ENCODE peak calls at places on chromosome 18, in six cellular contexts. One of them, this sample, is unnamed.

GRCh38 chr18:76943542-76944339 is 121.4 kb downstream of the ZNF236 start:
- DNase-seq in IMR-90: peak; percentile 85
- DNase-seq in left ventricle myocardium inferior: no peak
- DNase-seq in body of pancreas: no peak
- DNase-seq in thoracic aorta: no peak
- DNase-seq in left lung: peak; percentile 73
- DNase-seq in this sample: peak; percentile 39

GRCh38 chr18:65516209-65516608 is 234.6 kb upstream of the CDH7 start:
- DNase-seq in body of pancreas: no peak
- DNase-seq in left lung: no peak
- DNase-seq in thoracic aorta: no peak
- DNase-seq in left ventricle myocardium inferior: no peak
- DNase-seq in IMR-90: no peak
- DNase-seq in this sample: no peak

GRCh38 chr18:36942264-36942663 is 113.3 kb downstream of the KIAA1328 start:
- DNase-seq in left lung: no peak
- DNase-seq in thoracic aorta: no peak
- DNase-seq in left ventricle myocardium inferior: no peak
- DNase-seq in body of pancreas: no peak
- DNase-seq in IMR-90: peak; percentile 53
- DNase-seq in this sample: peak; percentile 13

GRCh38 chr18:22505136-22505535 is 87.4 kb upstream of the CTAGE1 start:
- DNase-seq in thoracic aorta: no peak
- DNase-seq in body of pancreas: no peak
- DNase-seq in left ventricle myocardium inferior: no peak
- DNase-seq in IMR-90: peak; percentile 32
- DNase-seq in left lung: no peak
- DNase-seq in this sample: peak; percentile 6

GRCh38 chr18:55241016-55241415 is 281.8 kb upstream of the CCDC68 start:
- DNase-seq in left lung: no peak
- DNase-seq in thoracic aorta: no peak
- DNase-seq in body of pancreas: no peak
- DNase-seq in left ventricle myocardium inferior: no peak
- DNase-seq in IMR-90: no peak
- DNase-seq in this sample: no peak

GRCh38 chr18:53861185-53861584 is 363.3 kb downstream of the MBD2 start:
- DNase-seq in thoracic aorta: no peak
- DNase-seq in body of pancreas: no peak
- DNase-seq in left lung: no peak
- DNase-seq in left ventricle myocardium inferior: no peak
- DNase-seq in IMR-90: peak; percentile 1
- DNase-seq in this sample: no peak

GRCh38 chr18:2171840-2172625 is 399.3 kb downstream of the METTL4 start:
- DNase-seq in left ventricle myocardium inferior: no peak
- DNase-seq in thoracic aorta: no peak
- DNase-seq in left lung: no peak
- DNase-seq in IMR-90: no peak
- DNase-seq in body of pancreas: no peak
- DNase-seq in this sample: no peak

GRCh38 chr18:53426656-53427055 is 797.8 kb downstream of the MBD2 start:
- DNase-seq in left lung: no peak
- DNase-seq in body of pancreas: no peak
- DNase-seq in thoracic aorta: no peak
- DNase-seq in left ventricle myocardium inferior: no peak
- DNase-seq in IMR-90: no peak
- DNase-seq in this sample: no peak

GRCh38 chr18:8366656-8367055 is 242.6 kb upstream of the RAB12 start:
- DNase-seq in body of pancreas: peak; percentile 42
- DNase-seq in IMR-90: no peak
- DNase-seq in thoracic aorta: no peak
- DNase-seq in left lung: no peak
- DNase-seq in left ventricle myocardium inferior: no peak
- DNase-seq in this sample: no peak

GRCh38 chr18:8479826-8480225 is 129.4 kb upstream of the RAB12 start:
- DNase-seq in left ventricle myocardium inferior: no peak
- DNase-seq in left lung: no peak
- DNase-seq in IMR-90: no peak
- DNase-seq in body of pancreas: no peak
- DNase-seq in thoracic aorta: no peak
- DNase-seq in this sample: no peak

GRCh38 chr18:50687491-50687890 is 127.6 kb downstream of the MAPK4 start:
- DNase-seq in IMR-90: no peak
- DNase-seq in body of pancreas: peak; percentile 15
- DNase-seq in left ventricle myocardium inferior: no peak
- DNase-seq in left lung: peak; percentile 67
- DNase-seq in thoracic aorta: no peak
- DNase-seq in this sample: no peak

GRCh38 chr18:50044402-50044801 is 150.5 kb downstream of the MYO5B start:
- DNase-seq in thoracic aorta: no peak
- DNase-seq in left ventricle myocardium inferior: no peak
- DNase-seq in body of pancreas: peak; percentile 12
- DNase-seq in left lung: no peak
- DNase-seq in IMR-90: no peak
- DNase-seq in this sample: no peak

GRCh38 chr18:32956591-32957310 is 183.9 kb upstream of the KLHL14 start:
- DNase-seq in thoracic aorta: no peak
- DNase-seq in left ventricle myocardium inferior: no peak
- DNase-seq in IMR-90: peak; percentile 18
- DNase-seq in body of pancreas: peak; percentile 11
- DNase-seq in left lung: no peak
- DNase-seq in this sample: peak; percentile 4

GRCh38 chr18:1002653-1003178 is 98.0 kb downstream of the ADCYAP1 start:
- DNase-seq in left lung: no peak
- DNase-seq in thoracic aorta: no peak
- DNase-seq in body of pancreas: no peak
- DNase-seq in IMR-90: no peak
- DNase-seq in left ventricle myocardium inferior: no peak
- DNase-seq in this sample: no peak

GRCh38 chr18:67517224-67517765 is 775 bp upstream of the DSEL start:
- DNase-seq in left lung: peak; percentile 34
- DNase-seq in thoracic aorta: no peak
- DNase-seq in left ventricle myocardium inferior: peak; percentile 20
- DNase-seq in body of pancreas: peak; percentile 25
- DNase-seq in IMR-90: peak; percentile 25
- DNase-seq in this sample: no peak

GRCh38 chr18:59051470-59052165 is 88.1 kb upstream of the SEC11C start:
- DNase-seq in thoracic aorta: peak; percentile 67
- DNase-seq in left ventricle myocardium inferior: no peak
- DNase-seq in body of pancreas: peak; percentile 22
- DNase-seq in left lung: no peak
- DNase-seq in IMR-90: no peak
- DNase-seq in this sample: no peak

GRCh38 chr18:32056613-32057358 is 34.9 kb upstream of the RNF138 start:
- DNase-seq in IMR-90: no peak
- DNase-seq in thoracic aorta: no peak
- DNase-seq in left lung: no peak
- DNase-seq in body of pancreas: no peak
- DNase-seq in left ventricle myocardium inferior: no peak
- DNase-seq in this sample: no peak

GRCh38 chr18:13375302-13376255 is 157.0 kb downstream of the LDLRAD4 start:
- DNase-seq in left lung: peak; percentile 76
- DNase-seq in body of pancreas: peak; percentile 37
- DNase-seq in left ventricle myocardium inferior: peak; percentile 64
- DNase-seq in thoracic aorta: peak; percentile 79
- DNase-seq in IMR-90: peak; percentile 91
- DNase-seq in this sample: peak; percentile 42

GRCh38 chr18:49031511-49032188 is 80.9 kb upstream of the SMAD7 start:
- DNase-seq in body of pancreas: no peak
- DNase-seq in IMR-90: no peak
- DNase-seq in left lung: peak; percentile 59
- DNase-seq in left ventricle myocardium inferior: no peak
- DNase-seq in thoracic aorta: no peak
- DNase-seq in this sample: no peak

GRCh38 chr18:30903566-30903965 is 139.0 kb downstream of the DSC3 start:
- DNase-seq in IMR-90: no peak
- DNase-seq in left lung: no peak
- DNase-seq in body of pancreas: no peak
- DNase-seq in thoracic aorta: no peak
- DNase-seq in left ventricle myocardium inferior: no peak
- DNase-seq in this sample: peak; percentile 99

GRCh38 chr18:808086-808485 is 4.0 kb downstream of the YES1 start:
- DNase-seq in IMR-90: peak; percentile 64
- DNase-seq in left ventricle myocardium inferior: no peak
- DNase-seq in body of pancreas: no peak
- DNase-seq in thoracic aorta: no peak
- DNase-seq in left lung: no peak
- DNase-seq in this sample: no peak

GRCh38 chr18:69843047-69843446 is 104.6 kb downstream of the CD226 start:
- DNase-seq in left ventricle myocardium inferior: no peak
- DNase-seq in IMR-90: no peak
- DNase-seq in body of pancreas: no peak
- DNase-seq in left lung: no peak
- DNase-seq in thoracic aorta: no peak
- DNase-seq in this sample: no peak

GRCh38 chr18:54740146-54740844 is 88.0 kb upstream of the RAB27B start:
- DNase-seq in IMR-90: peak; percentile 82
- DNase-seq in left ventricle myocardium inferior: no peak
- DNase-seq in thoracic aorta: no peak
- DNase-seq in body of pancreas: no peak
- DNase-seq in left lung: no peak
- DNase-seq in this sample: no peak

GRCh38 chr18:45255142-45255890 is 360.0 kb upstream of the SLC14A2 start:
- DNase-seq in IMR-90: peak; percentile 92
- DNase-seq in left ventricle myocardium inferior: no peak
- DNase-seq in thoracic aorta: no peak
- DNase-seq in body of pancreas: peak; percentile 56
- DNase-seq in left lung: no peak
- DNase-seq in this sample: peak; percentile 43

GRCh38 chr18:60935046-60935445 is 398.2 kb upstream of the CDH20 start:
- DNase-seq in left lung: no peak
- DNase-seq in left ventricle myocardium inferior: no peak
- DNase-seq in body of pancreas: no peak
- DNase-seq in thoracic aorta: no peak
- DNase-seq in IMR-90: no peak
- DNase-seq in this sample: no peak

DNA sequence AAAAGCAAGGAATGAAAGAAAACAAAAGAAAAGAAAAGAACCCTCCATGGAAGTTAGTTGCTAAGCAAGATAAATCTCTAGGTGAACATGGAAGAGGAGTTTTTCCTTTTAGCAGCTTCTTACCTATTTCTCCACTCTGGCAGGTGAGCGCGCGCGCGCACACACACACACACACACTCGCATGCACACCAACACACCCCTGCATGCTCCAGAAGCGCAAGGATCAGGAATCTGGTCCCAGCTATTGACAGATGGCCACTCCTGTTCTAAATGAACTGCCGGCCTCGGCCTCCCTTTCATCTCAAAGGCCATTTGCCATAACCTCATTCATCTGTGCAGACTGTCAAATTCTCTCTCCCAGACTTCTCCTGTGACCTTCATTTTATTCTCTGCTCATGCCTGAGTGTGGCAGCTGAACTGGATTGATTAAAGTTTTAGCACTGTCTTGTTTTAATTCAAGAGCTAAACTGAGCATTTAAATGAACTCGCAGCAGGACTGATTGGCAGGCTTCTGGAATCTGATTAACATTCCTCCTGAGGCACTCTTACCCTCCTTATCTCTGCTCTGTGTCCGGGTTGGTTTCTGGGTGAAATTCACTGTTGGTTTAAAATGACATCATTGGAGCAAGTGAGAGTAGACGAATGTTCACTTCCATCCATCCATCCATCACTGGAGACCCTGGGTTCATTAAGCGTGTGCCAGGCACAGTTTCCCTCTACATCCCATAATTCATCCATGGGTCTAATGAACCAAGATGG is 58.8 kb downstream of the FECH start:
- DNase-seq in thoracic aorta: no peak
- DNase-seq in IMR-90: no peak
- DNase-seq in left ventricle myocardium inferior: no peak
- DNase-seq in left lung: no peak
- DNase-seq in body of pancreas: no peak
- DNase-seq in this sample: no peak
- H3K27me3 ChIP-seq in thoracic aorta: no peaks in the 10 kb centered on the region
- H3K27me3 ChIP-seq in IMR-90: peaks cover 10% of the 10 kb centered on the region
- H3K27me3 ChIP-seq in left ventricle myocardium inferior: peaks cover 28% of the 10 kb centered on the region
- H3K27me3 ChIP-seq in left lung: no peaks in the 10 kb centered on the region
- H3K27me3 ChIP-seq in body of pancreas: no peaks in the 10 kb centered on the region
- H3K27me3 ChIP-seq in this sample: peaks cover 2% of the 10 kb centered on the region

GRCh38 chr18:34595673-34596072 is 114.4 kb upstream of the DTNA start:
- DNase-seq in body of pancreas: no peak
- DNase-seq in IMR-90: peak; percentile 41
- DNase-seq in left ventricle myocardium inferior: no peak
- DNase-seq in left lung: no peak
- DNase-seq in thoracic aorta: no peak
- DNase-seq in this sample: no peak
- H3K4me1 ChIP-seq in body of pancreas: peaks cover 53% of the 10 kb centered on the region
- H3K4me1 ChIP-seq in IMR-90: peaks cover 4% of the 10 kb centered on the region
- H3K4me1 ChIP-seq in left ventricle myocardium inferior: peaks cover 61% of the 10 kb centered on the region
- H3K4me1 ChIP-seq in left lung: no peaks in the 10 kb centered on the region
- H3K4me1 ChIP-seq in thoracic aorta: peaks cover 54% of the 10 kb centered on the region
- H3K4me1 ChIP-seq in this sample: no peaks in the 10 kb centered on the region

GRCh38 chr18:63140038-63140450 is 179.5 kb downstream of the BCL2 start:
- DNase-seq in left ventricle myocardium inferior: no peak
- DNase-seq in IMR-90: no peak
- DNase-seq in left lung: no peak
- DNase-seq in body of pancreas: no peak
- DNase-seq in thoracic aorta: no peak
- DNase-seq in this sample: no peak
- TF ChIP-seq CTCF in left ventricle myocardium inferior: no peak
- TF ChIP-seq CTCF in IMR-90: no peak
- TF ChIP-seq CTCF in left lung: no peak
- TF ChIP-seq CTCF in body of pancreas: no peak
- TF ChIP-seq CTCF in thoracic aorta: no peak
- TF ChIP-seq CTCF in this sample: no peak

GRCh38 chr18:10481831-10482230 is 27.4 kb downstream of the APCDD1 start:
- DNase-seq in body of pancreas: no peak
- DNase-seq in left ventricle myocardium inferior: no peak
- DNase-seq in thoracic aorta: no peak
- DNase-seq in left lung: no peak
- DNase-seq in IMR-90: no peak
- DNase-seq in this sample: no peak

GRCh38 chr18:10487161-10487560 is 32.7 kb downstream of the APCDD1 start:
- DNase-seq in thoracic aorta: no peak
- DNase-seq in body of pancreas: no peak
- DNase-seq in left ventricle myocardium inferior: no peak
- DNase-seq in IMR-90: no peak
- DNase-seq in left lung: no peak
- DNase-seq in this sample: no peak

GRCh38 chr18:10482363-10482984 is 28.0 kb downstream of the APCDD1 start:
- DNase-seq in left ventricle myocardium inferior: no peak
- DNase-seq in thoracic aorta: no peak
- DNase-seq in IMR-90: no peak
- DNase-seq in left lung: no peak
- DNase-seq in body of pancreas: no peak
- DNase-seq in this sample: no peak

GRCh38 chr18:10485475-10485874 is 31.0 kb downstream of the APCDD1 start:
- DNase-seq in body of pancreas: no peak
- DNase-seq in thoracic aorta: no peak
- DNase-seq in left ventricle myocardium inferior: no peak
- DNase-seq in left lung: no peak
- DNase-seq in IMR-90: no peak
- DNase-seq in this sample: no peak

GRCh38 chr18:10482985-10483949 is 28.8 kb downstream of the APCDD1 start:
- DNase-seq in thoracic aorta: no peak
- DNase-seq in left ventricle myocardium inferior: peak; percentile 45
- DNase-seq in body of pancreas: peak; percentile 23
- DNase-seq in IMR-90: no peak
- DNase-seq in left lung: no peak
- DNase-seq in this sample: no peak
- H3K27me3 ChIP-seq in thoracic aorta: no peaks in the 10 kb centered on the region
- H3K27me3 ChIP-seq in left ventricle myocardium inferior: no peaks in the 10 kb centered on the region
- H3K27me3 ChIP-seq in body of pancreas: no peaks in the 10 kb centered on the region
- H3K27me3 ChIP-seq in IMR-90: peaks cover 15% of the 10 kb centered on the region
- H3K27me3 ChIP-seq in left lung: no peaks in the 10 kb centered on the region
- H3K27me3 ChIP-seq in this sample: peaks cover 2% of the 10 kb centered on the region

This sample was measured in foreskin keratinocyte.